ENCODE peak calls at places on chromosomes 2 and 18, in six cellular contexts. One of them, this sample, is unnamed.

GRCh38 chr2:25606892-25607291 is 66.5 kb downstream of the DTNB start:
- DNase-seq in T-cell: no peak
- DNase-seq in NCI-H446 treated with DMSO at 0.1 percent for 48 hours: peak
- DNase-seq in progenitor cell of endocrine pancreas: no peak
- DNase-seq in small intestine: peak
- DNase-seq in hepatic stellate cell: peak
- DNase-seq in this sample: peak

GRCh38 chr2:203164311-203164935 is 74.4 kb upstream of the CYP20A1 start:
- DNase-seq in T-cell: no peak
- DNase-seq in progenitor cell of endocrine pancreas: no peak
- DNase-seq in NCI-H446 treated with DMSO at 0.1 percent for 48 hours: no peak
- DNase-seq in hepatic stellate cell: peak
- DNase-seq in small intestine: no peak
- DNase-seq in this sample: no peak

GRCh38 chr2:221657821-221658220 is 85.7 kb upstream of the EPHA4 start:
- DNase-seq in NCI-H446 treated with DMSO at 0.1 percent for 48 hours: no peak
- DNase-seq in small intestine: no peak
- DNase-seq in progenitor cell of endocrine pancreas: no peak
- DNase-seq in hepatic stellate cell: no peak
- DNase-seq in T-cell: no peak
- DNase-seq in this sample: no peak

GRCh38 chr2:59882279-59882678 is 671.2 kb downstream of the BCL11A start:
- DNase-seq in small intestine: no peak
- DNase-seq in progenitor cell of endocrine pancreas: no peak
- DNase-seq in T-cell: no peak
- DNase-seq in NCI-H446 treated with DMSO at 0.1 percent for 48 hours: no peak
- DNase-seq in hepatic stellate cell: no peak
- DNase-seq in this sample: no peak

GRCh38 chr2:215262303-215262702 is 49.6 kb upstream of the ATIC start:
- DNase-seq in progenitor cell of endocrine pancreas: no peak
- DNase-seq in small intestine: no peak
- DNase-seq in T-cell: no peak
- DNase-seq in NCI-H446 treated with DMSO at 0.1 percent for 48 hours: no peak
- DNase-seq in hepatic stellate cell: no peak
- DNase-seq in this sample: no peak

GRCh38 chr18:36043153-36043552 is 24.2 kb downstream of the RPRD1A start:
- DNase-seq in T-cell: no peak
- DNase-seq in hepatic stellate cell: no peak
- DNase-seq in small intestine: no peak
- DNase-seq in progenitor cell of endocrine pancreas: no peak
- DNase-seq in NCI-H446 treated with DMSO at 0.1 percent for 48 hours: no peak
- DNase-seq in this sample: no peak

GRCh38 chr2:69863310-69863709 is 30.4 kb upstream of the SNRNP27 start:
- DNase-seq in NCI-H446 treated with DMSO at 0.1 percent for 48 hours: no peak
- DNase-seq in small intestine: no peak
- DNase-seq in hepatic stellate cell: no peak
- DNase-seq in T-cell: no peak
- DNase-seq in progenitor cell of endocrine pancreas: no peak
- DNase-seq in this sample: no peak

GRCh38 chr2:160308915-160309314 is 108.8 kb upstream of the ITGB6 start:
- DNase-seq in progenitor cell of endocrine pancreas: no peak
- DNase-seq in NCI-H446 treated with DMSO at 0.1 percent for 48 hours: no peak
- DNase-seq in hepatic stellate cell: peak
- DNase-seq in T-cell: no peak
- DNase-seq in small intestine: no peak
- DNase-seq in this sample: peak

GRCh38 chr2:24970483-24971299 is 1.1 kb downstream of the DNAJC27 start:
- DNase-seq in T-cell: no peak
- DNase-seq in small intestine: peak
- DNase-seq in hepatic stellate cell: no peak
- DNase-seq in progenitor cell of endocrine pancreas: no peak
- DNase-seq in NCI-H446 treated with DMSO at 0.1 percent for 48 hours: no peak
- DNase-seq in this sample: peak

GRCh38 chr2:96967436-96967835 is 18.9 kb downstream of the FAM178B start:
- DNase-seq in small intestine: no peak
- DNase-seq in progenitor cell of endocrine pancreas: no peak
- DNase-seq in hepatic stellate cell: no peak
- DNase-seq in NCI-H446 treated with DMSO at 0.1 percent for 48 hours: no peak
- DNase-seq in T-cell: no peak
- DNase-seq in this sample: no peak

GRCh38 chr2:104406273-104406726 is 447.6 kb upstream of the POU3F3 start:
- DNase-seq in T-cell: no peak
- DNase-seq in small intestine: peak
- DNase-seq in NCI-H446 treated with DMSO at 0.1 percent for 48 hours: peak
- DNase-seq in progenitor cell of endocrine pancreas: no peak
- DNase-seq in hepatic stellate cell: no peak
- DNase-seq in this sample: no peak

GRCh38 chr2:238024986-238025385 is 35.8 kb upstream of the SCLY start:
- DNase-seq in hepatic stellate cell: no peak
- DNase-seq in NCI-H446 treated with DMSO at 0.1 percent for 48 hours: no peak
- DNase-seq in T-cell: no peak
- DNase-seq in progenitor cell of endocrine pancreas: no peak
- DNase-seq in small intestine: no peak
- DNase-seq in this sample: peak

GRCh38 chr2:109452318-109453305 is 161.2 kb downstream of the SEPTIN10 start:
- DNase-seq in hepatic stellate cell: no peak
- DNase-seq in small intestine: no peak
- DNase-seq in NCI-H446 treated with DMSO at 0.1 percent for 48 hours: no peak
- DNase-seq in T-cell: no peak
- DNase-seq in progenitor cell of endocrine pancreas: no peak
- DNase-seq in this sample: no peak

GRCh38 chr2:5387421-5387820 is 304.8 kb upstream of the SOX11 start:
- DNase-seq in hepatic stellate cell: no peak
- DNase-seq in NCI-H446 treated with DMSO at 0.1 percent for 48 hours: no peak
- DNase-seq in progenitor cell of endocrine pancreas: no peak
- DNase-seq in T-cell: no peak
- DNase-seq in small intestine: no peak
- DNase-seq in this sample: no peak

GRCh38 chr2:225041210-225041870 is 928 bp downstream of the DOCK10 start:
- DNase-seq in small intestine: peak
- DNase-seq in T-cell: peak
- DNase-seq in progenitor cell of endocrine pancreas: no peak
- DNase-seq in hepatic stellate cell: peak
- DNase-seq in NCI-H446 treated with DMSO at 0.1 percent for 48 hours: peak
- DNase-seq in this sample: peak

GRCh38 chr18:77087391-77088141 is 45.0 kb downstream of the MBP start:
- DNase-seq in hepatic stellate cell: peak
- DNase-seq in progenitor cell of endocrine pancreas: peak
- DNase-seq in T-cell: no peak
- DNase-seq in small intestine: peak
- DNase-seq in NCI-H446 treated with DMSO at 0.1 percent for 48 hours: no peak
- DNase-seq in this sample: no peak

GRCh38 chr18:26052497-26052896 is 37.9 kb downstream of the SS18 start:
- DNase-seq in progenitor cell of endocrine pancreas: no peak
- DNase-seq in hepatic stellate cell: peak
- DNase-seq in T-cell: no peak
- DNase-seq in NCI-H446 treated with DMSO at 0.1 percent for 48 hours: no peak
- DNase-seq in small intestine: no peak
- DNase-seq in this sample: no peak

GRCh38 chr2:187553908-187554703 is at the start of gene TFPI:
- DNase-seq in hepatic stellate cell: peak
- DNase-seq in progenitor cell of endocrine pancreas: no peak
- DNase-seq in T-cell: no peak
- DNase-seq in NCI-H446 treated with DMSO at 0.1 percent for 48 hours: no peak
- DNase-seq in small intestine: peak
- DNase-seq in this sample: peak

GRCh38 chr2:159101755-159102489 is 133.5 kb downstream of the TANC1 start:
- DNase-seq in hepatic stellate cell: no peak
- DNase-seq in T-cell: no peak
- DNase-seq in NCI-H446 treated with DMSO at 0.1 percent for 48 hours: no peak
- DNase-seq in progenitor cell of endocrine pancreas: no peak
- DNase-seq in small intestine: no peak
- DNase-seq in this sample: no peak

GRCh38 chr2:23566236-23567142 is 181.5 kb downstream of the KLHL29 start:
- DNase-seq in hepatic stellate cell: peak
- DNase-seq in small intestine: peak
- DNase-seq in T-cell: peak
- DNase-seq in NCI-H446 treated with DMSO at 0.1 percent for 48 hours: no peak
- DNase-seq in progenitor cell of endocrine pancreas: no peak
- DNase-seq in this sample: peak

GRCh38 chr18:23356915-23357421 is 96.1 kb upstream of the RIOK3 start:
- DNase-seq in hepatic stellate cell: no peak
- DNase-seq in NCI-H446 treated with DMSO at 0.1 percent for 48 hours: no peak
- DNase-seq in small intestine: peak
- DNase-seq in T-cell: no peak
- DNase-seq in progenitor cell of endocrine pancreas: no peak
- DNase-seq in this sample: peak

GRCh38 chr18:24793742-24794141 is 333.3 kb downstream of the HRH4 start:
- DNase-seq in hepatic stellate cell: no peak
- DNase-seq in NCI-H446 treated with DMSO at 0.1 percent for 48 hours: no peak
- DNase-seq in small intestine: no peak
- DNase-seq in progenitor cell of endocrine pancreas: no peak
- DNase-seq in T-cell: no peak
- DNase-seq in this sample: no peak

GRCh38 chr2:216830346-216830745 is 29.5 kb downstream of the TNP1 start:
- DNase-seq in NCI-H446 treated with DMSO at 0.1 percent for 48 hours: no peak
- DNase-seq in T-cell: no peak
- DNase-seq in hepatic stellate cell: no peak
- DNase-seq in small intestine: no peak
- DNase-seq in progenitor cell of endocrine pancreas: no peak
- DNase-seq in this sample: no peak

GRCh38 chr18:10086458-10086857 is 172.6 kb downstream of the VAPA start:
- DNase-seq in hepatic stellate cell: no peak
- DNase-seq in NCI-H446 treated with DMSO at 0.1 percent for 48 hours: no peak
- DNase-seq in T-cell: no peak
- DNase-seq in progenitor cell of endocrine pancreas: no peak
- DNase-seq in small intestine: peak
- DNase-seq in this sample: no peak

GRCh38 chr18:5582849-5583667 is 39.3 kb upstream of the EPB41L3 start:
- DNase-seq in hepatic stellate cell: no peak
- DNase-seq in NCI-H446 treated with DMSO at 0.1 percent for 48 hours: no peak
- DNase-seq in small intestine: no peak
- DNase-seq in T-cell: no peak
- DNase-seq in progenitor cell of endocrine pancreas: no peak
- DNase-seq in this sample: peak

GRCh38 chr2:198916548-198916947 is 541.2 kb downstream of the SATB2 start:
- DNase-seq in small intestine: peak
- DNase-seq in progenitor cell of endocrine pancreas: no peak
- DNase-seq in hepatic stellate cell: no peak
- DNase-seq in NCI-H446 treated with DMSO at 0.1 percent for 48 hours: no peak
- DNase-seq in T-cell: no peak
- DNase-seq in this sample: no peak

GRCh38 chr2:203412555-203413331 is 84.5 kb downstream of the ABI2 start:
- DNase-seq in T-cell: no peak
- DNase-seq in small intestine: no peak
- DNase-seq in progenitor cell of endocrine pancreas: no peak
- DNase-seq in NCI-H446 treated with DMSO at 0.1 percent for 48 hours: no peak
- DNase-seq in hepatic stellate cell: no peak
- DNase-seq in this sample: no peak

GRCh38 chr2:138670734-138671133 is 109.5 kb downstream of the NXPH2 start:
- DNase-seq in NCI-H446 treated with DMSO at 0.1 percent for 48 hours: no peak
- DNase-seq in hepatic stellate cell: no peak
- DNase-seq in progenitor cell of endocrine pancreas: no peak
- DNase-seq in T-cell: no peak
- DNase-seq in small intestine: no peak
- DNase-seq in this sample: no peak

GRCh38 chr2:83585250-83585649 is 873.8 kb downstream of the SUCLG1 start:
- DNase-seq in progenitor cell of endocrine pancreas: no peak
- DNase-seq in T-cell: no peak
- DNase-seq in small intestine: no peak
- DNase-seq in hepatic stellate cell: no peak
- DNase-seq in NCI-H446 treated with DMSO at 0.1 percent for 48 hours: no peak
- DNase-seq in this sample: no peak

GRCh38 chr2:113203901-113204519 is 30.2 kb downstream of the PSD4 start:
- DNase-seq in progenitor cell of endocrine pancreas: peak
- DNase-seq in small intestine: peak
- DNase-seq in T-cell: peak
- DNase-seq in hepatic stellate cell: peak
- DNase-seq in NCI-H446 treated with DMSO at 0.1 percent for 48 hours: peak
- DNase-seq in this sample: peak

GRCh38 chr2:188282907-188283306 is 8.8 kb upstream of the GULP1 start:
- DNase-seq in hepatic stellate cell: no peak
- DNase-seq in progenitor cell of endocrine pancreas: no peak
- DNase-seq in NCI-H446 treated with DMSO at 0.1 percent for 48 hours: no peak
- DNase-seq in T-cell: no peak
- DNase-seq in small intestine: no peak
- DNase-seq in this sample: no peak

GRCh38 chr18:70380915-70381896 is 92.4 kb downstream of the SOCS6 start:
- DNase-seq in small intestine: peak
- DNase-seq in NCI-H446 treated with DMSO at 0.1 percent for 48 hours: no peak
- DNase-seq in hepatic stellate cell: no peak
- DNase-seq in T-cell: no peak
- DNase-seq in progenitor cell of endocrine pancreas: no peak
- DNase-seq in this sample: no peak

GRCh38 chr2:43001787-43002468 is 209.5 kb upstream of the HAAO start:
- DNase-seq in T-cell: no peak
- DNase-seq in NCI-H446 treated with DMSO at 0.1 percent for 48 hours: no peak
- DNase-seq in progenitor cell of endocrine pancreas: no peak
- DNase-seq in hepatic stellate cell: no peak
- DNase-seq in small intestine: no peak
- DNase-seq in this sample: no peak